ENCODE peak calls at places on chromosome 1, in seven cellular contexts. P is tibial nerve, T is body of pancreas, V is PC-9, F is colonic mucosa, H is AG09319, I is GM12865. D is an unnamed sample.
A peak's percentile ranks its signal among the peaks of the same experiment; 100 is the strongest.

GRCh38 chr1:104699433-104699832 is 949.7 kb downstream of the AMY1C start:
- DNase-seq in P (no peak), T (no peak), V (no peak), F (no peak), H (no peak), I (peak; percentile 1), D (no peak)

GRCh38 chr1:46539968-46540367 is 11.5 kb downstream of the KNCN start:
- DNase-seq in P (no peak), T (no peak), V (no peak), F (no peak), H (no peak), I (no peak), D (no peak)

GRCh38 chr1:77900687-77901293 is 12.4 kb downstream of the NEXN start:
- DNase-seq in P (no peak), T (peak; percentile 33), V (peak; percentile 19), F (peak; percentile 23), H (peak; percentile 49), I (peak; percentile 66), D (no peak)

GRCh38 chr1:76055987-76056386 is 18.6 kb upstream of the ST6GALNAC3 start:
- DNase-seq in P (no peak), T (no peak), V (no peak), F (no peak), H (no peak), I (no peak), D (no peak)

GRCh38 chr1:34885405-34886247 is 26.1 kb upstream of the SMIM12 start:
- DNase-seq in P (no peak), T (peak; percentile 31), V (no peak), F (peak; percentile 73), H (no peak), I (no peak), D (no peak)

GRCh38 chr1:112711041-112711440 is 4.1 kb downstream of the PPM1J start:
- DNase-seq in P (no peak), T (no peak), V (no peak), F (no peak), H (no peak), I (no peak), D (no peak)

GRCh38 chr1:59169703-59170102 is 127.2 kb upstream of the FGGY start:
- DNase-seq in P (no peak), T (no peak), V (no peak), F (no peak), H (no peak), I (no peak), D (no peak)

GRCh38 chr1:19009126-19009881 is 52.8 kb upstream of the IFFO2 start:
- DNase-seq in P (no peak), T (no peak), V (no peak), F (no peak), H (no peak), I (no peak), D (no peak)

GRCh38 chr1:66757740-66758139 is 5.5 kb downstream of the DYNLT5 start:
- DNase-seq in P (no peak), T (no peak), V (no peak), F (no peak), H (no peak), I (no peak), D (no peak)

GRCh38 chr1:115123116-115123515 is 33.8 kb upstream of the TSPAN2 start:
- DNase-seq in P (no peak), T (no peak), V (no peak), F (no peak), H (no peak), I (no peak), D (no peak)

GRCh38 chr1:212310383-212310782 is 25.2 kb downstream of the PPP2R5A start:
- DNase-seq in P (no peak), T (no peak), V (no peak), F (no peak), H (no peak), I (no peak), D (no peak)

GRCh38 chr1:26321315-26322041 is 3.7 kb downstream of the CD52 start:
- DNase-seq in P (peak; percentile 92), T (peak; percentile 94), V (peak; percentile 86), F (peak; percentile 97), H (peak; percentile 59), I (peak; percentile 92), D (peak; percentile 99)

GRCh38 chr1:204287466-204287881 is 72.3 kb downstream of the PLEKHA6 start:
- DNase-seq in P (no peak), T (no peak), V (no peak), F (no peak), H (no peak), I (no peak), D (no peak)

DNA sequence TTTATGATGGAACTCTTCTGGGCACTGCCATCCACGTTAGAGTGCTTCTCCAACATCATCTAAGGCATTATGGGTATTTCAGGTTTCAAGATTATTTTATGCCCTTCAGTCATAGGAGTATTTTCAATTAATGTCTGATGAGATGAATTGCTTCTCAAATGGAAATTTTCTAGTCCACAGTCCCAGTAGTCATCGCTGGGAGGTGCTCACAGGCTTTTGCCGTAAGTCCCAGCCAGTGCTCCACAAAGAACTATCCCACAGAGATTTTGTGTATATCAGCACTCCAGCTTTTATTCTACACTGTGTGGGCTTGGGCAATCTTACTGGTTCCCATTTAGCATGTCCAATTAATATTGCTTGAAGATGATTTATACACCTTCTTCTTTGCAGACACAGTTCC is 61.0 kb downstream of the SMYD2 start:
- DNase-seq in P (no peak), T (no peak), V (no peak), F (no peak), H (no peak), I (no peak), D (no peak)
- TF ChIP-seq CTCF in P (no peak), T (no peak), V (no peak), F (no peak), H (peak; percentile 3), I (no peak), D (no peak)

GRCh38 chr1:240171907-240172306 is 80.2 kb downstream of the FMN2 start:
- DNase-seq in P (no peak), T (no peak), V (no peak), F (no peak), H (no peak), I (no peak), D (no peak)

GRCh38 chr1:240170806-240171205 is 79.1 kb downstream of the FMN2 start:
- DNase-seq in P (no peak), T (no peak), V (no peak), F (no peak), H (no peak), I (no peak), D (no peak)

GRCh38 chr1:240170245-240170644 is 78.6 kb downstream of the FMN2 start:
- DNase-seq in P (no peak), T (no peak), V (no peak), F (no peak), H (no peak), I (no peak), D (no peak)

GRCh38 chr1:240164742-240165141 is 73.1 kb downstream of the FMN2 start:
- DNase-seq in P (no peak), T (no peak), V (no peak), F (no peak), H (no peak), I (no peak), D (no peak)

DNA sequence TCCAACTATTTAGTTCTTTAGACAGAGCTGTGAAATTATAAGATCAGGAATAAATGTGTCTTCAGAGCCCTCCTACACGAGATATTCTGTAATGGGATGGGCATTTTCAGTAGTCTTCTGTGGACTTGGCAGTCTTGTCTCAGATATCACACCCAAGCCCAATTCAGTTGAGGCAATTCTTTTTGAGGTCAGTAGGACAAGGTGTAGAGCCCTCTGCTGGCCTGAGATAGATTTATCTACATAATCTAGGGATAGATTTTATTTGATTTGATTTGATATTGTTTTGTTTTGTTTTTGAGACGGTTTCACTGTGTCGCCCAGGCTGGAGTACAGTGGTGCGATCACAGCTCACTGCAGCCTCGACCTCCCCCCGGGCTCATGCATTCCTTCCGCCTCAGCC is 77.5 kb downstream of the FMN2 start:
- DNase-seq in P (no peak), T (no peak), V (no peak), F (no peak), H (no peak), I (no peak), D (no peak)
- TF ChIP-seq CTCF in P (no peak), T (no peak), V (peak; percentile 50), F (no peak), H (peak; percentile 18), I (no peak), D (no peak)

GRCh38 chr1:248699099-248699498 is 3.5 kb downstream of the OR14I1 start:
- DNase-seq in P (no peak), T (no peak), V (no peak), F (no peak), H (no peak), I (no peak), D (no peak)

GRCh38 chr1:248696775-248697174 is 5.8 kb downstream of the OR14I1 start:
- DNase-seq in P (no peak), T (no peak), V (no peak), F (no peak), H (no peak), I (no peak), D (no peak)

GRCh38 chr1:248697907-248698306 is 4.7 kb downstream of the OR14I1 start:
- DNase-seq in P (no peak), T (no peak), V (no peak), F (no peak), H (no peak), I (no peak), D (no peak)

GRCh38 chr1:248695451-248696132 is 7.0 kb downstream of the OR14I1 start:
- DNase-seq in P (no peak), T (no peak), V (no peak), F (no peak), H (no peak), I (no peak), D (no peak)

DNA sequence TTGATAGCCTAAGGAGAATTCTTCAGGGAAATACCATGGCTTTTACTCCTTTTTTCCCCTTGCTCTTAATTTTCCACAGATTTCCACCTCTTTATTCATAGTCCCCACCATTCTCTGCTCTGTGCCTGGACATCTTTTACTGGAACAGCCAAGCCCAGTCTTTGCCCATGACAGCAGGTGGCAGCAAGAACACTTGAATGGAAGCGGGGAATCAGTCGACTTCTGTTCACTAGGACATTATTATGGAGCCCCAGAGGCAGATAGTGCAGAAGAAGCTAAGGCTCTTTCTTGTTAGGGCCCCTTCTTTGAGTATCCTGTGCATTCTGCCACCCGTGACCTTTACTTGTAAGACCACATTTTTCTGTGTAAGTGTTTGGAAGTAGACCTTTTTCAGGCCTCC is 6.3 kb downstream of the OR14I1 start:
- DNase-seq in P (no peak), T (no peak), V (peak; percentile 11), F (peak; percentile 49), H (no peak), I (peak; percentile 66), D (no peak)
- TF ChIP-seq CTCF in P (no peak), T (peak; percentile 20), V (no peak), F (peak; percentile 39), H (no peak), I (peak; percentile 39), D (no peak)

DNA sequence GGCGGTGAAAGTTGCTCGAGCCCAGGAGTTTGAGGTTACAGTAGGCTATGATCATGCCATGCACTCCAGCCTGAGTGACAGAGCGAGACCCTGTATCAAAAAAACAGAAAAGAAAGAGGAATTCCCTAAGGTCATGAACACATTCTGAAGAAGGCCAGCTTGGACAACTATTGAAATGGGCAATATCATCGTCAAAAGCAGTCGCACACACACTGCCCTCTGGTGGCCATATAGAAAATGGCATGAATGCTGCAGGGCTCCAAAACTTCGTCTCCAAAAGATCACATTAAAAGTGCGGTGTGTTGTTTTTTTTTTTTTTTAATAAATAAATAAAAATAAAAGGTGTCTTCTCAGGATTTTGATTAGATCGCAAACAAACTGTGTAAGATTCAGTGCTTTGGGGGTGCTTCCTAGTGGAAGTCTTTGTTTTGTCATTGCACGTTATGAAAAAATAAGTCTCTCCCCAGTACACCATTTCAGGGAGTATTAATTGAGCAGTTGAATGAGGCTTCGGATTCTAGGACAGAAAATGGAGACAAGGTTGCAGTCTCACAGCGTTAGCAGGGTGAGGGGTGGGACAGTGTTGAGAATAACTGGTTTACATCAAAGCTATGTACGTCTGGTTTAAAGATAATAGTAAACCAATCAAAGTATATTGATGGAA is 87.5 kb upstream of the FMN2 start:
- DNase-seq in P (no peak), T (no peak), V (no peak), F (no peak), H (no peak), I (peak; percentile 4), D (no peak)
- TF ChIP-seq CTCF in P (peak; percentile 56), T (peak; percentile 37), V (peak; percentile 82), F (peak; percentile 83), H (peak; percentile 77), I (peak; percentile 71), D (no peak)

D was measured in omental fat pad.